ENCODE peak calls at places on chromosomes 12 and 14, in seven cellular contexts. C is stomach, B is GM13976, K is breast epithelium, Y is PC-3, J is GM12865, G is WTC11. V is an unnamed sample.

GRCh38 chr12:26493656-26494055 is 298.3 kb downstream of the SSPN start:
- DNase-seq in C (no peak), B (no peak), K (peak; percentile 39), Y (peak; percentile 97), J (no peak), G (no peak), V (no peak)

GRCh38 chr14:34052658-34053014 is 101.8 kb upstream of the EGLN3 start:
- DNase-seq in C (peak; percentile 41), B (no peak), K (no peak), Y (peak; percentile 68), J (peak; percentile 9), G (no peak), V (no peak)

GRCh38 chr12:50842637-50843493 is at the start of gene TMPRSS12:
- DNase-seq in C (no peak), B (no peak), K (peak; percentile 63), Y (no peak), J (no peak), G (peak; percentile 85), V (no peak)

GRCh38 chr12:14962180-14962579 is 779 bp upstream of the ARHGDIB start:
- DNase-seq in C (no peak), B (no peak), K (no peak), Y (no peak), J (peak; percentile 34), G (no peak), V (no peak)

GRCh38 chr12:4118017-4118510 is 155.5 kb upstream of the CCND2 start:
- DNase-seq in C (no peak), B (peak; percentile 53), K (no peak), Y (no peak), J (peak; percentile 93), G (no peak), V (peak; percentile 21)

GRCh38 chr12:32146074-32146873 is 39.6 kb downstream of the BICD1 start:
- DNase-seq in C (no peak), B (no peak), K (no peak), Y (no peak), J (peak; percentile 61), G (no peak), V (no peak)

GRCh38 chr12:107079172-107080011 is 14.0 kb downstream of the CRY1 start:
- DNase-seq in C (no peak), B (peak; percentile 20), K (no peak), Y (peak; percentile 84), J (peak; percentile 37), G (no peak), V (no peak)

GRCh38 chr12:62438098-62438692 is 28.4 kb upstream of the MON2 start:
- DNase-seq in C (peak; percentile 54), B (peak; percentile 57), K (no peak), Y (peak; percentile 75), J (peak; percentile 63), G (peak; percentile 56), V (peak; percentile 23)

GRCh38 chr14:68667313-68667791 is 125.5 kb downstream of the ZFP36L1 start:
- DNase-seq in C (no peak), B (no peak), K (no peak), Y (no peak), J (no peak), G (no peak), V (peak; percentile 55)

GRCh38 chr12:52241205-52241842 is 8.3 kb downstream of the KRT7 start:
- DNase-seq in C (no peak), B (no peak), K (no peak), Y (peak; percentile 32), J (no peak), G (no peak), V (no peak)

GRCh38 chr14:105525861-105526780 is at the start of gene TMEM121:
- DNase-seq in C (no peak), B (no peak), K (peak; percentile 36), Y (no peak), J (peak; percentile 33), G (peak; percentile 54), V (no peak)

GRCh38 chr12:57772429-57773322 is at the start of gene EEF1AKMT3:
- DNase-seq in C (peak; percentile 70), B (peak; percentile 51), K (peak; percentile 62), Y (peak; percentile 60), J (no peak), G (peak; percentile 63), V (peak; percentile 61)

GRCh38 chr12:46921754-46922113 is 95.9 kb upstream of the SLC38A4 start:
- DNase-seq in C (no peak), B (no peak), K (no peak), Y (peak; percentile 17), J (no peak), G (no peak), V (peak; percentile 24)

GRCh38 chr14:89190779-89191513 is 226.1 kb downstream of the FOXN3 start:
- DNase-seq in C (no peak), B (no peak), K (no peak), Y (no peak), J (no peak), G (no peak), V (no peak)

GRCh38 chr12:38142974-38143373 is 173.6 kb upstream of the ALG10B start:
- DNase-seq in C (peak; percentile 38), B (no peak), K (no peak), Y (peak; percentile 55), J (no peak), G (no peak), V (no peak)

GRCh38 chr12:122996188-122996601 is 15.7 kb downstream of the ARL6IP4 start:
- DNase-seq in C (no peak), B (no peak), K (no peak), Y (no peak), J (no peak), G (no peak), V (no peak)

GRCh38 chr12:44225128-44225527 is 389.2 kb downstream of the TMEM117 start:
- DNase-seq in C (no peak), B (no peak), K (no peak), Y (no peak), J (no peak), G (no peak), V (no peak)

GRCh38 chr14:67738740-67739504 is 37.2 kb downstream of the RDH12 start:
- DNase-seq in C (peak; percentile 63), B (no peak), K (peak; percentile 40), Y (peak; percentile 93), J (no peak), G (no peak), V (peak; percentile 67)

GRCh38 chr14:99651953-99652746 is 7.2 kb downstream of the HHIPL1 start:
- DNase-seq in C (no peak), B (no peak), K (no peak), Y (no peak), J (no peak), G (no peak), V (no peak)

GRCh38 chr14:55000381-55000780 is 26.5 kb downstream of the WDHD1 start:
- DNase-seq in C (no peak), B (no peak), K (no peak), Y (no peak), J (no peak), G (no peak), V (no peak)

GRCh38 chr12:1914116-1914911 is 4.1 kb downstream of the CACNA2D4 start:
- DNase-seq in C (peak; percentile 20), B (peak; percentile 23), K (peak; percentile 5), Y (no peak), J (no peak), G (no peak), V (no peak)

GRCh38 chr14:75709207-75709812 is 48.3 kb downstream of the TTLL5 start:
- DNase-seq in C (peak; percentile 84), B (peak; percentile 57), K (peak; percentile 83), Y (peak; percentile 80), J (peak; percentile 85), G (peak; percentile 72), V (peak; percentile 78)

GRCh38 chr14:72341686-72342085 is 409.5 kb downstream of the RGS6 start:
- DNase-seq in C (no peak), B (no peak), K (no peak), Y (no peak), J (no peak), G (no peak), V (no peak)

DNA sequence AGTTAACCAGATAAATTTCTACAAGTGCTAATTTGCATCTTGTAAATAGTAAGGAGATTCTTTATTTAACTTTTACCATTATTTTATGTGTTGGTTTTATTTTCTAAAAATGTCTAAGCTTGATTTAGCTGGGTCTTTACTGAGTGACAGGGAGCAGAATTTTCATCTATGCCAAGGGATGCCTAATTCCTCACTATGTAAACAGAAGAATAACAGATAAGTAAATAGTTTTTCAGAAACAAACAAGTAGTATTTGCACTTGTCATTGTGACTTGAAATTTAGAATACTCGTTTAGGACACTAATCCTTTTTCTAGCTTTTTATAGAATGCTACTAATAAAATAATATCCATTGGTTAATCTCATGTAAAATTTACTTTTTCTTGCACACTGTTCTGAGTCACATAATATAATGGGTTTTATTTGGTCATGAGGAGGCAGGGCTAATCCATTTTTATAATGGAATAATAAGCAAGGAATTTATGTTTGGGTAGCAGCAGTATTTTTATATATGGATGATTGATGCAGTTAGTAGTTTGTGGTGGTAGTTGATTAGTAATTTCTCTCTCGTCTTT is 746.5 kb downstream of the SLC6A15 start:
- DNase-seq in C (no peak), B (no peak), K (no peak), Y (peak; percentile 55), J (no peak), G (no peak), V (no peak)
- TF ChIP-seq CTCF in C (no peak), B (no peak), K (no peak), Y (no peak), J (no peak), G (no peak), V (no peak)

DNA sequence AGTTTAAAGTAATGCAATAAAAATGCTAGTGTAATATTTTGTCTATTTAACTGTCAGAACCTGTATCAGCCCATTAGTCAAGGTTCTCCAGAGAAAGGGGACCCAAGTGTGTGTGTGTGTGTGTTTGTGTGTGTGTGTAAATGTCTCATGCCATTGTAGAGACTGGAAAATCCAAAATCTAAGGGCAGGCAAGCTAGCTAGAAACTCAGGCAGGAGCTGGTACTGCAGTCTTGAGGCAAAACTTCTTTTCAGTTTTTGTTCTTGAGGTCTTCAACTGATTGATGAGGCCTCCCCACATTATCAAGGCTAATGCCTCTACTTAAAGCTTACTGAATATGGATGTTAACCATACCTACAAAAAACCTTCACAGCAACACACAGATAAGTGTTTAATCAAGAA is 126.7 kb downstream of the PRKD1 start:
- DNase-seq in C (no peak), B (no peak), K (no peak), Y (no peak), J (no peak), G (no peak), V (no peak)
- TF ChIP-seq CTCF in C (no peak), B (no peak), K (no peak), Y (no peak), J (no peak), G (no peak), V (no peak)

GRCh38 chr14:45838597-45838996 is 585.6 kb upstream of the MIS18BP1 start:
- DNase-seq in C (no peak), B (peak; percentile 1), K (no peak), Y (peak; percentile 57), J (peak; percentile 41), G (no peak), V (no peak)
- TF ChIP-seq CTCF in C (no peak), B (no peak), K (no peak), Y (peak; percentile 64), J (peak; percentile 5), G (no peak), V (no peak)

GRCh38 chr12:81792666-81793065 is 33.5 kb upstream of the PPFIA2 start:
- DNase-seq in C (no peak), B (no peak), K (no peak), Y (no peak), J (no peak), G (no peak), V (no peak)

GRCh38 chr12:81798294-81798693 is 39.1 kb upstream of the PPFIA2 start:
- DNase-seq in C (no peak), B (no peak), K (no peak), Y (no peak), J (no peak), G (peak; percentile 23), V (no peak)

GRCh38 chr12:81800298-81801148 is 41.4 kb upstream of the PPFIA2 start:
- DNase-seq in C (no peak), B (no peak), K (peak; percentile 31), Y (no peak), J (no peak), G (no peak), V (no peak)

GRCh38 chr12:81797100-81797499 is 38.0 kb upstream of the PPFIA2 start:
- DNase-seq in C (no peak), B (no peak), K (no peak), Y (peak; percentile 36), J (peak; percentile 8), G (no peak), V (no peak)
- TF ChIP-seq CTCF in C (no peak), B (no peak), K (no peak), Y (peak; percentile 58), J (peak; percentile 26), G (peak; percentile 25), V (no peak)

V was measured in uterus.